ENCODE peak calls at places on chromosomes 2 and 18, in six cellular contexts. X, L, E, S, D and V are unnamed samples.
A peak's percentile ranks its signal among the peaks of the same experiment; 100 is the strongest.

GRCh38 chr2:174659069-174659900 is 61.7 kb upstream of the WIPF1 start:
- DNase-seq in X (no peak), L (no peak), E (no peak), S (no peak), D (no peak), V (no peak)

GRCh38 chr18:9984025-9984424 is 70.2 kb downstream of the VAPA start:
- DNase-seq in X (no peak), L (no peak), E (no peak), S (no peak), D (no peak), V (no peak)

GRCh38 chr2:127072380-127072779 is 34.6 kb downstream of the BIN1 start:
- DNase-seq in X (no peak), L (no peak), E (no peak), S (no peak), D (no peak), V (no peak)

GRCh38 chr2:226693521-226693920 is 106.1 kb downstream of the IRS1 start:
- DNase-seq in X (no peak), L (no peak), E (no peak), S (no peak), D (no peak), V (peak; percentile 14)

GRCh38 chr2:120395221-120395620 is 49.3 kb downstream of the INHBB start:
- DNase-seq in X (peak; percentile 46), L (no peak), E (no peak), S (no peak), D (no peak), V (peak; percentile 27)

GRCh38 chr2:98293931-98294687 is 52.1 kb upstream of the CNGA3 start:
- DNase-seq in X (no peak), L (no peak), E (no peak), S (no peak), D (no peak), V (no peak)

GRCh38 chr2:217325810-217326209 is 465.9 kb upstream of the TNP1 start:
- DNase-seq in X (no peak), L (no peak), E (no peak), S (no peak), D (no peak), V (no peak)

GRCh38 chr2:29765711-29766110 is 155.7 kb downstream of the ALK start:
- DNase-seq in X (no peak), L (no peak), E (no peak), S (no peak), D (no peak), V (no peak)

GRCh38 chr2:39140322-39140847 is 19.5 kb upstream of the SOS1 start:
- DNase-seq in X (no peak), L (no peak), E (no peak), S (no peak), D (no peak), V (no peak)

GRCh38 chr2:205925373-205926337 is 160.3 kb downstream of the INO80D start:
- DNase-seq in X (peak; percentile 96), L (peak; percentile 88), E (peak; percentile 70), S (peak; percentile 75), D (peak; percentile 68), V (peak; percentile 70)

GRCh38 chr2:128668946-128669345 is 350.3 kb upstream of the HS6ST1 start:
- DNase-seq in X (no peak), L (no peak), E (no peak), S (no peak), D (no peak), V (peak; percentile 1)

GRCh38 chr2:185373226-185373625 is 365.4 kb upstream of the FSIP2 start:
- DNase-seq in X (no peak), L (no peak), E (no peak), S (no peak), D (no peak), V (no peak)

GRCh38 chr2:67625178-67625577 is 228.0 kb downstream of the ETAA1 start:
- DNase-seq in X (no peak), L (no peak), E (no peak), S (no peak), D (no peak), V (no peak)

GRCh38 chr2:7860693-7861092 is 821.2 kb upstream of the ID2 start:
- DNase-seq in X (peak; percentile 27), L (no peak), E (no peak), S (peak; percentile 34), D (no peak), V (no peak)

GRCh38 chr2:200944467-200945394 is 18.7 kb downstream of the ORC2 start:
- DNase-seq in X (no peak), L (no peak), E (no peak), S (peak; percentile 98), D (no peak), V (no peak)

GRCh38 chr2:232444409-232445148 is 11.4 kb upstream of the ALPI start:
- DNase-seq in X (peak; percentile 82), L (no peak), E (no peak), S (peak; percentile 80), D (peak; percentile 59), V (peak; percentile 83)

GRCh38 chr2:217305882-217306281 is 446.0 kb upstream of the TNP1 start:
- DNase-seq in X (no peak), L (no peak), E (no peak), S (no peak), D (no peak), V (no peak)

GRCh38 chr2:64402876-64403275 is 51.1 kb upstream of the LGALSL start:
- DNase-seq in X (no peak), L (no peak), E (no peak), S (peak; percentile 57), D (no peak), V (no peak)

GRCh38 chr2:54960118-54960517 is 90.1 kb downstream of the RTN4 start:
- DNase-seq in X (no peak), L (no peak), E (no peak), S (no peak), D (no peak), V (no peak)

GRCh38 chr2:38474833-38475566 is 97.9 kb upstream of the ATL2 start:
- DNase-seq in X (no peak), L (no peak), E (no peak), S (no peak), D (no peak), V (no peak)

GRCh38 chr2:96092580-96092877 is 23.8 kb downstream of the ADRA2B start:
- DNase-seq in X (no peak), L (no peak), E (no peak), S (no peak), D (no peak), V (no peak)

GRCh38 chr2:159946326-159946992 is 116.0 kb downstream of the PLA2R1 start:
- DNase-seq in X (no peak), L (no peak), E (no peak), S (peak; percentile 89), D (no peak), V (no peak)

GRCh38 chr18:8358066-8358795 is 251.0 kb upstream of the RAB12 start:
- DNase-seq in X (no peak), L (no peak), E (no peak), S (no peak), D (no peak), V (no peak)

GRCh38 chr2:225117061-225117716 is 74.9 kb upstream of the DOCK10 start:
- DNase-seq in X (no peak), L (no peak), E (no peak), S (peak; percentile 69), D (no peak), V (no peak)

GRCh38 chr2:236171213-236172201 is 3.3 kb upstream of the GBX2 start:
- DNase-seq in X (peak; percentile 61), L (no peak), E (no peak), S (no peak), D (no peak), V (no peak)
- H3K27me3 ChIP-seq in X (peaks cover 90% of the 10 kb centered on the region), L (peaks cover 81% of the 10 kb centered on the region), E (peaks cover 63% of the 10 kb centered on the region), S (no peaks in the 10 kb centered on the region), D (peaks cover 13% of the 10 kb centered on the region), V (peaks cover 82% of the 10 kb centered on the region)

GRCh38 chr2:61775956-61776570 is 77.8 kb downstream of the FAM161A start:
- DNase-seq in X (no peak), L (no peak), E (no peak), S (no peak), D (no peak), V (no peak)
- H3K27ac ChIP-seq in X (no peak overlapping the region), L (no peak overlapping the region), E (no peak overlapping the region), S (no peak overlapping the region), D (no peak overlapping the region), V (no peak overlapping the region)

DNA sequence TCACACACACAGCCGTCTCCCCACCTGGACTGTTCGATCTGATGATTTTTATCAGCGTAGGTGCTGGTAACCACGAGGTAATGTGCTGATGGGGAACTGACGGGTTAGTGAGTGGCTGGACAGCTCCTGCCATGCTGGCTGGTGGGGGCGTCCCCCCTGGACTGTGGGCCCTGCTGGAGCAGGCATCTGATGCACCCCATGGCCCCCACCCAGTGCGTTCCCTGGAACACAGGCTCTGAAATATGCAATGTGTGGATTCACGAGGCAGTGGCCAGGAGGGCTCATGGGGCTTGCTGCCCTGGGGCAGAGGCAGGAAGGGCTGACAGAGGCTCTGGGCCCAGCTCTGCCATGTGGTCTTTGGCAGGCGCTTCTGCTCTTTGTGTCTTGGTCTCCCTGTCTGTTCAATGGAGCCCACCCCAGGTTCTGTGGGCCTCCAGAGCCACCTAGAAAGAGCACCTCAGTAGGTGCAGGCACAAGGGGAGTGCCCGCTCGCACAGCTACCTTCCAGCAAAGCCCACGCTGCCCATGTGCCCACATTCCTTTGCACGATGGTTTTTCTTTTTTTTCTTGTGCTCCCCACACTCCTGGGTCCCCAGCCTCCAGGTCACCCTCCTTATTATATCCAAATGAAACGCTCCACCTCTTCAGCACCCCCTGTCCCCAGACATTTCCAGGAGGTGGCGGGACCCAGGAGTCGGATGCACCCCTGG is 10.3 kb upstream of the PXDN start:
- DNase-seq in X (no peak), L (no peak), E (no peak), S (no peak), D (no peak), V (peak; percentile 41)
- TF ChIP-seq CTCF in X (no peak), L (no peak), E (no peak), S (no peak), D (no peak), V (no peak)

GRCh38 chr2:23388292-23388691 is 3.3 kb downstream of the KLHL29 start:
- DNase-seq in X (no peak), L (no peak), E (no peak), S (no peak), D (no peak), V (no peak)

GRCh38 chr2:23387221-23387550 is 2.2 kb downstream of the KLHL29 start:
- DNase-seq in X (no peak), L (no peak), E (no peak), S (no peak), D (no peak), V (no peak)

GRCh38 chr2:23388756-23389514 is 4.0 kb downstream of the KLHL29 start:
- DNase-seq in X (no peak), L (no peak), E (no peak), S (no peak), D (no peak), V (no peak)

GRCh38 chr2:23386422-23387220 is 1.6 kb downstream of the KLHL29 start:
- DNase-seq in X (peak; percentile 68), L (peak; percentile 33), E (peak; percentile 43), S (peak; percentile 28), D (peak; percentile 24), V (peak; percentile 33)

GRCh38 chr2:23387849-23388248 is 2.9 kb downstream of the KLHL29 start:
- DNase-seq in X (no peak), L (no peak), E (no peak), S (no peak), D (no peak), V (no peak)
- H3K27me3 ChIP-seq in X (peaks cover 25% of the 10 kb centered on the region), L (no peaks in the 10 kb centered on the region), E (no peaks in the 10 kb centered on the region), S (peaks cover 17% of the 10 kb centered on the region), D (peaks cover 12% of the 10 kb centered on the region), V (no peaks in the 10 kb centered on the region)

DNA sequence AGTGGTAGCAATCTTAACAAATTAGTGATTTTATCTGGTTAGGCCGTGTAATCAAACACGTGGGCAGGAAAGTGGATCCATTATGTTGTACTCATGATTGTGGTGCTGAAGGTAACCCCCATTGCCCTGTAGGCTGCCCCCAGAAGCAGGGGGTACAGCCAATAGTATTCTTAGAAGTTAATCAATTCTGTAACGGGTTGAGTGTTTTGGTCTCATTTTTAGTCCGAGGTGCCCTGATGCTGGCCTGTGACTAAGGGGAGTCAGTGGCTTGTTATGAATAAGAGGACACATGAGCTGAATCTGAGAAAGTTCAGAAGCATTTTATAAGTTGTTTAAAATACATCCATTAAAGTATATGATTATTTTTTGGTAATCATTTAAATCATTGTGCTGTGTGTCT is 8.6 kb downstream of the EPAS1 start:
- DNase-seq in X (no peak), L (no peak), E (no peak), S (no peak), D (no peak), V (no peak)
- H3K27ac ChIP-seq in X (no peak overlapping the region), L (peak overlapping the region; percentile 28), E (peak overlapping the region; percentile 55), S (peak overlapping the region; percentile 93), D (no peak overlapping the region), V (peak overlapping the region; percentile 65)